ENCODE peak calls at places on chromosomes 2 and 18, in ten cellular contexts. N is GM23338, Q is HCT116, J is sigmoid colon, W is esophagus muscularis mucosa, D is K562, I is stomach, Y is transverse colon, C is endothelial cell of umbilical vein, R is upper lobe of left lung. P is an unnamed sample.

GRCh38 chr2:177573120-177573519 is 180.5 kb downstream of the AGPS start:
- DNase-seq in N (no peak), Q (no peak), J (no peak), W (no peak), D (no peak), I (no peak), Y (no peak), C (no peak), R (no peak), P (no peak)

GRCh38 chr2:63764630-63765029 is 77.1 kb upstream of the UGP2 start:
- DNase-seq in N (peak; percentile 80), Q (no peak), J (no peak), W (no peak), D (no peak), I (no peak), Y (no peak), C (no peak), R (no peak), P (no peak)

GRCh38 chr2:167844714-167845530 is 402.5 kb downstream of the STK39 start:
- DNase-seq in N (peak; percentile 63), Q (peak; percentile 29), J (no peak), W (no peak), D (no peak), I (no peak), Y (peak; percentile 66), C (no peak), R (no peak), P (no peak)

GRCh38 chr2:211836409-211836808 is 702.2 kb downstream of the ERBB4 start:
- DNase-seq in N (no peak), Q (no peak), J (no peak), W (no peak), D (no peak), I (no peak), Y (no peak), C (no peak), R (no peak), P (no peak)

GRCh38 chr2:17799301-17800126 is 16.7 kb upstream of the MSGN1 start:
- DNase-seq in N (no peak), Q (no peak), J (no peak), W (peak; percentile 53), D (no peak), I (no peak), Y (no peak), C (no peak), R (no peak), P (no peak)

GRCh38 chr2:41038408-41038807 is 586.5 kb upstream of the SLC8A1 start:
- DNase-seq in N (no peak), Q (no peak), J (no peak), W (no peak), D (no peak), I (no peak), Y (no peak), C (peak; percentile 39), R (no peak), P (no peak)

GRCh38 chr2:241218131-241219029 is 29.9 kb downstream of the ANO7 start:
- DNase-seq in N (peak; percentile 84), Q (no peak), J (no peak), W (no peak), D (peak; percentile 77), I (peak; percentile 55), Y (peak; percentile 51), C (peak; percentile 31), R (peak; percentile 89), P (peak; percentile 56)

GRCh38 chr2:51698005-51698404 is 666.1 kb upstream of the NRXN1 start:
- DNase-seq in N (no peak), Q (no peak), J (no peak), W (no peak), D (no peak), I (no peak), Y (peak; percentile 12), C (no peak), R (no peak), P (no peak)

GRCh38 chr2:162085090-162085891 is 11.3 kb upstream of the DPP4 start:
- DNase-seq in N (no peak), Q (no peak), J (no peak), W (no peak), D (no peak), I (no peak), Y (no peak), C (no peak), R (no peak), P (no peak)

GRCh38 chr2:130261970-130262760 is 63.9 kb upstream of the TUBA3E start:
- DNase-seq in N (no peak), Q (no peak), J (no peak), W (no peak), D (no peak), I (no peak), Y (no peak), C (no peak), R (no peak), P (no peak)

GRCh38 chr2:45743531-45744391 is 92.3 kb downstream of the PRKCE start:
- DNase-seq in N (no peak), Q (no peak), J (peak; percentile 84), W (no peak), D (no peak), I (no peak), Y (peak; percentile 25), C (peak; percentile 50), R (no peak), P (no peak)

DNA sequence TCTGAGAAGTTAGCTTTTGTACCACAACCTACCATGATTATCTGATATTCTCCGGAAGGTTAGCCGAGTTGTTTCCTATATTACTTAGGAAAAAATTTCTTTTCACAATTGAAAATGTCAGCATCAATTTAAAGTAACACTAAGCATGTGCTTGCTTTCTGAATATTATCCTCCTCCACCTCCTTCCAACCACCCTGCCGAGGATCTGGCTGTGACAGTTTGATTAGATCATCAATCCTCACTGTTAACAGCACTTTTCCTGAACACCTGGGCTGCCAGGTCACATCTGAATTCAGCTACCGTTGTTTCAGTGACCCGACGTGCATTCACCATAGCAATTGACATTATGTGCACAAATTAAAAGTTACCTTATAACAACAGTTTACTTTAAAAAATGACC is 207.0 kb downstream of the ZNF407 start:
- DNase-seq in N (peak; percentile 10), Q (no peak), J (no peak), W (no peak), D (no peak), I (no peak), Y (no peak), C (no peak), R (no peak), P (no peak)
- TF ChIP-seq POLR2AphosphoS5 in N (no peak), Q (no peak), J (no peak), W (no peak), D (no peak), I (no peak), Y (no peak), C (no peak), R (no peak), P (no peak)

GRCh38 chr18:11146238-11146946 is 3.0 kb downstream of the PIEZO2 start:
- DNase-seq in N (peak; percentile 50), Q (no peak), J (no peak), W (peak; percentile 88), D (no peak), I (no peak), Y (no peak), C (no peak), R (peak; percentile 63), P (no peak)

GRCh38 chr18:11147962-11148654 is 1.3 kb downstream of the PIEZO2 start:
- DNase-seq in N (peak; percentile 47), Q (no peak), J (no peak), W (peak; percentile 82), D (no peak), I (no peak), Y (no peak), C (no peak), R (peak; percentile 56), P (no peak)

GRCh38 chr18:11146947-11147345 is 2.4 kb downstream of the PIEZO2 start:
- DNase-seq in N (peak; percentile 24), Q (no peak), J (no peak), W (peak; percentile 85), D (no peak), I (no peak), Y (no peak), C (no peak), R (peak; percentile 29), P (no peak)

GRCh38 chr18:11148655-11149440 is 521 bp downstream of the PIEZO2 start:
- DNase-seq in N (peak; percentile 60), Q (no peak), J (no peak), W (peak; percentile 55), D (no peak), I (no peak), Y (no peak), C (no peak), R (peak; percentile 86), P (peak; percentile 47)

GRCh38 chr18:11147371-11147860 is 2.0 kb downstream of the PIEZO2 start:
- DNase-seq in N (peak; percentile 68), Q (no peak), J (no peak), W (peak; percentile 86), D (no peak), I (no peak), Y (no peak), C (no peak), R (peak; percentile 18), P (no peak)
- TF ChIP-seq POLR2AphosphoS5 in N (no peak), Q (no peak), J (no peak), W (no peak), D (no peak), I (no peak), Y (no peak), C (no peak), R (no peak), P (peak; percentile 44)

GRCh38 chr2:128749206-128749605 is 430.5 kb upstream of the HS6ST1 start:
- DNase-seq in N (no peak), Q (no peak), J (no peak), W (peak; percentile 26), D (no peak), I (no peak), Y (no peak), C (no peak), R (no peak), P (no peak)

GRCh38 chr2:128746356-128746755 is 427.7 kb upstream of the HS6ST1 start:
- DNase-seq in N (no peak), Q (no peak), J (no peak), W (no peak), D (no peak), I (no peak), Y (no peak), C (no peak), R (no peak), P (no peak)

GRCh38 chr2:128745946-128746345 is 427.3 kb upstream of the HS6ST1 start:
- DNase-seq in N (no peak), Q (no peak), J (no peak), W (no peak), D (no peak), I (no peak), Y (no peak), C (no peak), R (no peak), P (no peak)

GRCh38 chr2:128750328-128751165 is 431.9 kb upstream of the HS6ST1 start:
- DNase-seq in N (no peak), Q (no peak), J (no peak), W (peak; percentile 81), D (no peak), I (no peak), Y (no peak), C (no peak), R (no peak), P (no peak)

GRCh38 chr2:128748336-128748735 is 429.7 kb upstream of the HS6ST1 start:
- DNase-seq in N (no peak), Q (no peak), J (no peak), W (no peak), D (no peak), I (no peak), Y (no peak), C (no peak), R (no peak), P (no peak)
- TF ChIP-seq POLR2AphosphoS5 in N (no peak), Q (no peak), J (no peak), W (no peak), D (no peak), I (no peak), Y (no peak), C (no peak), R (no peak), P (no peak)

GRCh38 chr2:29443086-29443485 is 327.9 kb downstream of the CLIP4 start:
- DNase-seq in N (no peak), Q (no peak), J (no peak), W (no peak), D (no peak), I (no peak), Y (no peak), C (no peak), R (no peak), P (no peak)
- TF ChIP-seq POLR2AphosphoS5 in N (no peak), Q (no peak), J (no peak), W (no peak), D (no peak), I (no peak), Y (no peak), C (no peak), R (no peak), P (no peak)

P was measured in GM12891.